ENCODE peak calls at places on chromosome 5, in seven cellular contexts. L is GM23248; D is astrocyte of the spinal cord; G is GM04504; E is Right ventricle myocardium inferior; Z is activated CD8-positive, alpha-beta memory T cell treated with anti-CD3 and anti-CD28 coated beads, Interleukin-2, amount 50 U/mL, for 48 hours; B is caudate nucleus. X is an unnamed sample.

GRCh38 chr5:92944903-92945629 is 636.0 kb downstream of the NR2F1-AS1 start:
- DNase-seq in L (peak; percentile 38), D (peak; percentile 89), G (peak; percentile 48), E (no peak), Z (no peak), B (no peak), X (no peak)

GRCh38 chr5:103114440-103114839 is 5.5 kb downstream of the GIN1 start:
- DNase-seq in L (no peak), D (peak; percentile 16), G (no peak), E (no peak), Z (no peak), B (no peak), X (no peak)

GRCh38 chr5:146607663-146608315 is 91.8 kb upstream of the GPR151 start:
- DNase-seq in L (no peak), D (peak; percentile 23), G (no peak), E (no peak), Z (no peak), B (no peak), X (no peak)

GRCh38 chr5:147388171-147388977 is 121.5 kb downstream of the DPYSL3 start:
- DNase-seq in L (no peak), D (no peak), G (no peak), E (no peak), Z (no peak), B (no peak), X (no peak)

GRCh38 chr5:166493627-166494026 is 1797.8 kb upstream of the WWC1 start:
- DNase-seq in L (no peak), D (no peak), G (no peak), E (no peak), Z (no peak), B (no peak), X (no peak)

GRCh38 chr5:125196479-125197183 is 450.2 kb upstream of the ZNF608 start:
- DNase-seq in L (no peak), D (no peak), G (no peak), E (no peak), Z (no peak), B (no peak), X (peak; percentile 32)

GRCh38 chr5:72353046-72353445 is 32.9 kb downstream of the PTCD2 start:
- DNase-seq in L (peak; percentile 92), D (peak; percentile 66), G (peak; percentile 22), E (no peak), Z (no peak), B (no peak), X (no peak)

GRCh38 chr5:55742778-55743177 is 4.9 kb downstream of the DDX4 start:
- DNase-seq in L (peak; percentile 3), D (no peak), G (no peak), E (no peak), Z (no peak), B (no peak), X (no peak)

GRCh38 chr5:137072376-137073174 is 426.6 kb downstream of the SPOCK1 start:
- DNase-seq in L (peak; percentile 69), D (no peak), G (peak; percentile 40), E (no peak), Z (no peak), B (no peak), X (no peak)

GRCh38 chr5:69414885-69415583 is at the start of gene MARVELD2:
- DNase-seq in L (peak; percentile 77), D (peak; percentile 47), G (no peak), E (peak; percentile 74), Z (peak; percentile 66), B (no peak), X (peak; percentile 79)

GRCh38 chr5:52007230-52007858 is 624.1 kb downstream of the ISL1 start:
- DNase-seq in L (peak; percentile 63), D (peak; percentile 40), G (peak; percentile 6), E (no peak), Z (no peak), B (no peak), X (no peak)

GRCh38 chr5:145806923-145807322 is 28.2 kb downstream of the PRELID2 start:
- DNase-seq in L (no peak), D (no peak), G (no peak), E (no peak), Z (no peak), B (no peak), X (no peak)

GRCh38 chr5:97243352-97243751 is 60.3 kb upstream of the RIOK2 start:
- DNase-seq in L (no peak), D (no peak), G (no peak), E (no peak), Z (no peak), B (no peak), X (no peak)

GRCh38 chr5:140142802-140143201 is 17.1 kb downstream of the IGIP start:
- DNase-seq in L (no peak), D (no peak), G (no peak), E (no peak), Z (peak; percentile 40), B (no peak), X (no peak)

GRCh38 chr5:170195876-170196275 is 36.9 kb upstream of the C5orf58 start:
- DNase-seq in L (no peak), D (no peak), G (no peak), E (no peak), Z (no peak), B (no peak), X (no peak)

GRCh38 chr5:14213813-14214585 is 70.9 kb downstream of the TRIO start:
- DNase-seq in L (no peak), D (no peak), G (no peak), E (no peak), Z (no peak), B (no peak), X (no peak)

GRCh38 chr5:132389453-132390286 is 20.2 kb downstream of the SLC22A5 start:
- DNase-seq in L (peak; percentile 100), D (peak; percentile 99), G (peak; percentile 100), E (no peak), Z (no peak), B (no peak), X (peak; percentile 48)

GRCh38 chr5:168747987-168748777 is 169.0 kb upstream of the PANK3 start:
- DNase-seq in L (peak; percentile 43), D (no peak), G (no peak), E (no peak), Z (peak; percentile 79), B (no peak), X (peak; percentile 45)

GRCh38 chr5:116922532-116922931 is 347.9 kb upstream of the SEMA6A start:
- DNase-seq in L (no peak), D (no peak), G (no peak), E (no peak), Z (no peak), B (no peak), X (no peak)

GRCh38 chr5:37777472-37778135 is 62.2 kb downstream of the GDNF start:
- DNase-seq in L (peak; percentile 94), D (peak; percentile 92), G (peak; percentile 85), E (no peak), Z (no peak), B (no peak), X (no peak)

GRCh38 chr5:112492291-112492690 is 73.2 kb upstream of the EPB41L4A start:
- DNase-seq in L (peak; percentile 84), D (peak; percentile 60), G (no peak), E (peak; percentile 77), Z (peak; percentile 54), B (no peak), X (peak; percentile 79)

GRCh38 chr5:174343826-174344225 is 298.3 kb downstream of the NSG2 start:
- DNase-seq in L (no peak), D (no peak), G (no peak), E (no peak), Z (no peak), B (no peak), X (no peak)

GRCh38 chr5:123035950-123036390 is 555 bp downstream of the PPIC start:
- DNase-seq in L (peak; percentile 75), D (peak; percentile 49), G (peak; percentile 16), E (peak; percentile 68), Z (peak; percentile 54), B (peak; percentile 17), X (peak; percentile 64)

GRCh38 chr5:157459715-157460599 is at the start of gene NIPAL4:
- DNase-seq in L (peak; percentile 48), D (no peak), G (no peak), E (no peak), Z (peak; percentile 75), B (peak; percentile 51), X (no peak)

GRCh38 chr5:2163940-2164490 is 281.3 kb upstream of the IRX4 start:
- DNase-seq in L (no peak), D (no peak), G (no peak), E (no peak), Z (no peak), B (no peak), X (no peak)

GRCh38 chr5:45596320-45596719 is 99.9 kb downstream of the HCN1 start:
- DNase-seq in L (no peak), D (no peak), G (no peak), E (no peak), Z (no peak), B (no peak), X (no peak)

GRCh38 chr5:179265529-179266290 is 79.6 kb downstream of the ADAMTS2 start:
- DNase-seq in L (peak; percentile 100), D (peak; percentile 96), G (peak; percentile 100), E (peak; percentile 95), Z (peak; percentile 17), B (no peak), X (peak; percentile 93)

GRCh38 chr5:146825033-146825432 is 53.5 kb downstream of the PPP2R2B start:
- DNase-seq in L (peak; percentile 51), D (peak; percentile 50), G (peak; percentile 3), E (no peak), Z (no peak), B (no peak), X (no peak)